ENCODE peak calls at places on chromosomes 4 and X, in four cellular contexts. One of them, this sample, is unnamed.

GRCh38 chr4:44916406-44916805 is 190.1 kb upstream of the GNPDA2 start:
- DNase-seq in SJSA1: no peak
- DNase-seq in T-helper 9 cell: no peak
- DNase-seq in RCC 7860: no peak
- DNase-seq in this sample: no peak

GRCh38 chr4:3224971-3225850 is 23.7 kb upstream of the MSANTD1 start:
- DNase-seq in SJSA1: no peak
- DNase-seq in T-helper 9 cell: no peak
- DNase-seq in RCC 7860: no peak
- DNase-seq in this sample: no peak

GRCh38 chr4:18185491-18185890 is 163.9 kb upstream of the LCORL start:
- DNase-seq in SJSA1: no peak
- DNase-seq in T-helper 9 cell: no peak
- DNase-seq in RCC 7860: no peak
- DNase-seq in this sample: no peak

GRCh38 chrX:1323315-1323714 is 13.3 kb upstream of the IL3RA start:
- DNase-seq in SJSA1: no peak
- DNase-seq in T-helper 9 cell: peak
- DNase-seq in RCC 7860: peak
- DNase-seq in this sample: peak

GRCh38 chr4:127212701-127213100 is 420.1 kb upstream of the INTU start:
- DNase-seq in SJSA1: no peak
- DNase-seq in T-helper 9 cell: no peak
- DNase-seq in RCC 7860: no peak
- DNase-seq in this sample: no peak

GRCh38 chrX:48540015-48540350 is 469 bp downstream of the TBC1D25 start:
- DNase-seq in SJSA1: peak
- DNase-seq in T-helper 9 cell: peak
- DNase-seq in RCC 7860: peak
- DNase-seq in this sample: peak

GRCh38 chr4:38013461-38014366 is 53.5 kb downstream of the PTTG2 start:
- DNase-seq in SJSA1: no peak
- DNase-seq in T-helper 9 cell: no peak
- DNase-seq in RCC 7860: peak
- DNase-seq in this sample: no peak

GRCh38 chrX:68675466-68675865 is 28.0 kb downstream of the STARD8 start:
- DNase-seq in SJSA1: no peak
- DNase-seq in T-helper 9 cell: no peak
- DNase-seq in RCC 7860: no peak
- DNase-seq in this sample: no peak

GRCh38 chrX:106959897-106960296 is 39.7 kb downstream of the CLDN2 start:
- DNase-seq in SJSA1: no peak
- DNase-seq in T-helper 9 cell: no peak
- DNase-seq in RCC 7860: peak
- DNase-seq in this sample: no peak

GRCh38 chrX:7542566-7542965 is 300.4 kb upstream of the VCX start:
- DNase-seq in SJSA1: no peak
- DNase-seq in T-helper 9 cell: no peak
- DNase-seq in RCC 7860: no peak
- DNase-seq in this sample: no peak

GRCh38 chr4:17385403-17385802 is 126.5 kb downstream of the QDPR start:
- DNase-seq in SJSA1: no peak
- DNase-seq in T-helper 9 cell: no peak
- DNase-seq in RCC 7860: peak
- DNase-seq in this sample: no peak

GRCh38 chrX:26952213-26952612 is 510.9 kb downstream of the PPP4R3C start:
- DNase-seq in SJSA1: no peak
- DNase-seq in T-helper 9 cell: no peak
- DNase-seq in RCC 7860: no peak
- DNase-seq in this sample: no peak

GRCh38 chr4:172989984-172990711 is 178.5 kb upstream of the GALNT7 start:
- DNase-seq in SJSA1: no peak
- DNase-seq in T-helper 9 cell: no peak
- DNase-seq in RCC 7860: no peak
- DNase-seq in this sample: no peak

GRCh38 chr4:4762909-4763814 is 96.3 kb upstream of the MSX1 start:
- DNase-seq in SJSA1: no peak
- DNase-seq in T-helper 9 cell: no peak
- DNase-seq in RCC 7860: peak
- DNase-seq in this sample: no peak

GRCh38 chrX:10326578-10326977 is 169.8 kb downstream of the CLCN4 start:
- DNase-seq in SJSA1: no peak
- DNase-seq in T-helper 9 cell: no peak
- DNase-seq in RCC 7860: peak
- DNase-seq in this sample: no peak

GRCh38 chr4:167105857-167106256 is 128.4 kb downstream of the SPOCK3 start:
- DNase-seq in SJSA1: no peak
- DNase-seq in T-helper 9 cell: no peak
- DNase-seq in RCC 7860: no peak
- DNase-seq in this sample: no peak

GRCh38 chrX:3037218-3037617 is 4.1 kb upstream of the ARSF start:
- DNase-seq in SJSA1: no peak
- DNase-seq in T-helper 9 cell: no peak
- DNase-seq in RCC 7860: no peak
- DNase-seq in this sample: no peak

GRCh38 chrX:116009871-116010710 is 160.5 kb upstream of the AGTR2 start:
- DNase-seq in SJSA1: no peak
- DNase-seq in T-helper 9 cell: no peak
- DNase-seq in RCC 7860: no peak
- DNase-seq in this sample: no peak

GRCh38 chr4:78496021-78496643 is 55.4 kb upstream of the ANXA3 start:
- DNase-seq in SJSA1: no peak
- DNase-seq in T-helper 9 cell: no peak
- DNase-seq in RCC 7860: no peak
- DNase-seq in this sample: no peak

GRCh38 chr4:26860922-26861433 is 337 bp downstream of the STIM2 start:
- DNase-seq in SJSA1: peak
- DNase-seq in T-helper 9 cell: peak
- DNase-seq in RCC 7860: no peak
- DNase-seq in this sample: peak

GRCh38 chr4:144579411-144580020 is 66.4 kb upstream of the HHIP start:
- DNase-seq in SJSA1: no peak
- DNase-seq in T-helper 9 cell: no peak
- DNase-seq in RCC 7860: peak
- DNase-seq in this sample: no peak

GRCh38 chr4:155881555-155881954 is 15.5 kb upstream of the ASIC5 start:
- DNase-seq in SJSA1: no peak
- DNase-seq in T-helper 9 cell: no peak
- DNase-seq in RCC 7860: no peak
- DNase-seq in this sample: no peak